ENCODE peak calls at places on chromosomes 2 and 18, in four cellular contexts. One of them, this sample, is unnamed.
A peak's percentile ranks its signal among the peaks of the same experiment; 100 is the strongest.

GRCh38 chr2:11613297-11613696 is 56.7 kb downstream of the NTSR2 start:
- DNase-seq in fibroblast of the aortic adventitia: no peak
- DNase-seq in fibroblast of lung: no peak
- DNase-seq in NB4: no peak
- DNase-seq in this sample: no peak

GRCh38 chr2:179712825-179713224 is 148.6 kb downstream of the ZNF385B start:
- DNase-seq in fibroblast of the aortic adventitia: no peak
- DNase-seq in fibroblast of lung: no peak
- DNase-seq in NB4: no peak
- DNase-seq in this sample: no peak

GRCh38 chr2:31319391-31320175 is 85.6 kb downstream of the EHD3 start:
- DNase-seq in fibroblast of the aortic adventitia: no peak
- DNase-seq in fibroblast of lung: no peak
- DNase-seq in NB4: peak; percentile 95
- DNase-seq in this sample: peak; percentile 53

GRCh38 chr18:13112982-13113381 is 105.6 kb upstream of the LDLRAD4 start:
- DNase-seq in fibroblast of the aortic adventitia: peak; percentile 14
- DNase-seq in fibroblast of lung: peak; percentile 66
- DNase-seq in NB4: peak; percentile 30
- DNase-seq in this sample: peak; percentile 39

GRCh38 chr2:16005819-16006536 is 65.6 kb downstream of the MYCN start:
- DNase-seq in fibroblast of the aortic adventitia: no peak
- DNase-seq in fibroblast of lung: no peak
- DNase-seq in NB4: peak; percentile 80
- DNase-seq in this sample: peak; percentile 7

GRCh38 chr2:149894760-149895159 is 307.2 kb upstream of the MMADHC start:
- DNase-seq in fibroblast of the aortic adventitia: no peak
- DNase-seq in fibroblast of lung: peak; percentile 86
- DNase-seq in NB4: peak; percentile 91
- DNase-seq in this sample: no peak

GRCh38 chr2:170332676-170333402 is 154.9 kb downstream of the MYO3B start:
- DNase-seq in fibroblast of the aortic adventitia: no peak
- DNase-seq in fibroblast of lung: no peak
- DNase-seq in NB4: no peak
- DNase-seq in this sample: no peak

GRCh38 chr2:80053522-80054338 is 250.8 kb downstream of the LRRTM1 start:
- DNase-seq in fibroblast of the aortic adventitia: no peak
- DNase-seq in fibroblast of lung: no peak
- DNase-seq in NB4: no peak
- DNase-seq in this sample: no peak

GRCh38 chr2:121599963-121600651 is 49.2 kb downstream of the CLASP1 start:
- DNase-seq in fibroblast of the aortic adventitia: no peak
- DNase-seq in fibroblast of lung: peak; percentile 27
- DNase-seq in NB4: no peak
- DNase-seq in this sample: no peak

GRCh38 chr2:242015366-242016065 is 146.0 kb downstream of the RTP5 start:
- DNase-seq in fibroblast of the aortic adventitia: no peak
- DNase-seq in fibroblast of lung: no peak
- DNase-seq in NB4: no peak
- DNase-seq in this sample: no peak

GRCh38 chr2:64857581-64858471 is 131.4 kb upstream of the SLC1A4 start:
- DNase-seq in fibroblast of the aortic adventitia: peak; percentile 99
- DNase-seq in fibroblast of lung: peak; percentile 85
- DNase-seq in NB4: peak; percentile 51
- DNase-seq in this sample: peak; percentile 94

GRCh38 chr18:9449580-9449979 is 25.7 kb upstream of the RALBP1 start:
- DNase-seq in fibroblast of the aortic adventitia: no peak
- DNase-seq in fibroblast of lung: no peak
- DNase-seq in NB4: no peak
- DNase-seq in this sample: peak; percentile 32

GRCh38 chr2:222433381-222434173 is 9.2 kb downstream of the SGPP2 start:
- DNase-seq in fibroblast of the aortic adventitia: no peak
- DNase-seq in fibroblast of lung: no peak
- DNase-seq in NB4: no peak
- DNase-seq in this sample: no peak

DNA sequence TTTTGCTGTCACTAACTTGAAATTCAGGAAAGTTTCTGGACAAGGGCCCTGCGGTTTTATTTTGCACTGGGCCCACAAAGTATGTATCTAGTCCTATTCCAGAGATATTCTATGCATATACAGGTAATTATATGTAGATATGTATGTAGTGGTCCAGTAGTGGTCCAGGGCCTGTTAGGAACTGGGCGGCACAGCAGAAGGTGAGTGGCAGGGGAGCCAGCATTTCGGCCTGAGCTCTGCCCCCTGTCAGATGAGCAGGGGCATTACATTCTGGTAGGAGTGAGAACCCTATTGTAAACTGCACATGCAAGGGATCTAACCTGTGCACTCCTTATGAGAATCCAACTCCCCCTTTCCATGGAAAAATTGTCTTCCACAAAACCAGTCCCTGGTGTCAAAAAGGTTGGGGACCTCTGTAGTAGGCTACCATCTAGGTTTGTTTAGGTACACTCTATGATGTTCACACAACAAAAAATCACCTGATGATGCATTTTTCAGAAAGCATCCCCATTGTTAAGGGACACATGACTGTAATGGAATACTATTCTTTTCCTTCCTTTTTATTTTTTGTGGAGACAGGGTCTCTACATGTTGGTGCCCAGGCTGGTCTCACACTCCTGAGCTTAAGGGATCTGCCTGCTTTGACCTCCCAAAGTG is 2.8 kb upstream of the PPP4R3B start:
- DNase-seq in fibroblast of the aortic adventitia: no peak
- DNase-seq in fibroblast of lung: no peak
- DNase-seq in NB4: peak; percentile 67
- DNase-seq in this sample: peak; percentile 23
- TF ChIP-seq CTCF in fibroblast of the aortic adventitia: peak; percentile 40
- TF ChIP-seq CTCF in fibroblast of lung: peak; percentile 47
- TF ChIP-seq CTCF in NB4: peak; percentile 58
- TF ChIP-seq CTCF in this sample: peak; percentile 53

DNA sequence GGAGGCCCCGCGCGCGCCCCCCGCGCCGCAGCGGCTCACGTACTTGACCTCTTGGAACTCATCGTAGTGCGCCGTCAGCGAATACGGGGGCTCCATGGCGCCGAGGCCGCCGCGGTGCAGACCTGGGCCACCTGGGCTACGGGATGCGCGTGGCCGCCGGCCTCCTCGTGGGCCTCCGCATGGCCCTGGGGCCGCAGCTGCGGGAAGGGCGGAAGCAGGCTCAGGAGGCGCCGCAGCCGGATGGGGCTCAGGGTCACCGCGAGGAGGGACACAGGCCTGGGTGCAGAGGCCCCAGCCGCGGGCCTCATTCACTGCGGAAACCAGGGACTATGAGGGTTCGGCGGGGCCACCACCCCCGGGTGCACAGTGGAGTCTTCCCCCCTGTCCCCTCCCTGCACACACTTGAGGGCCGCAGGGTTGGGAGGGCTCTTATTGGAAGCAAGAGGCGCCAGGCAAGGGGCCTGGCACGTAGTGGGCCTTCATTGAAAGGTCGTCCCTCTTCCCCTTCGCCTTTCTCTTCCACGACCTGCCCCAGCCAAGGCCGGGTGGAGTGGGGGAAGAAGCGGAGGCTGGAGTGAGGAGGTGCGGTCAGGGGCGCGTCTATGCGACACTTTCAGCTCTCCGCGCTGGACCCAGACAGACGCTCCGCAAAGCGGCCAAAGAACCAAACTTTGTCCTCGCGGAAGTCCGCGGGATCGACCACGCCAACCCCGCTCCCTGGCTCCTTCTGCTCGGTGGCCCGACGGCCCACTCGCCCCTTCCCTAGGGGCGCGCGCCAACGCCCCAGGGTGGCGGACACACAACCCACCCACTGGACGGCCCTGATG is 863 bp downstream of the ECEL1 start:
- DNase-seq in fibroblast of the aortic adventitia: no peak
- DNase-seq in fibroblast of lung: no peak
- DNase-seq in NB4: no peak
- DNase-seq in this sample: no peak
- H3K4me3 ChIP-seq in fibroblast of the aortic adventitia: no peak overlapping the region
- H3K4me3 ChIP-seq in fibroblast of lung: no peak overlapping the region
- H3K4me3 ChIP-seq in NB4: no peak overlapping the region
- H3K4me3 ChIP-seq in this sample: no peak overlapping the region

DNA sequence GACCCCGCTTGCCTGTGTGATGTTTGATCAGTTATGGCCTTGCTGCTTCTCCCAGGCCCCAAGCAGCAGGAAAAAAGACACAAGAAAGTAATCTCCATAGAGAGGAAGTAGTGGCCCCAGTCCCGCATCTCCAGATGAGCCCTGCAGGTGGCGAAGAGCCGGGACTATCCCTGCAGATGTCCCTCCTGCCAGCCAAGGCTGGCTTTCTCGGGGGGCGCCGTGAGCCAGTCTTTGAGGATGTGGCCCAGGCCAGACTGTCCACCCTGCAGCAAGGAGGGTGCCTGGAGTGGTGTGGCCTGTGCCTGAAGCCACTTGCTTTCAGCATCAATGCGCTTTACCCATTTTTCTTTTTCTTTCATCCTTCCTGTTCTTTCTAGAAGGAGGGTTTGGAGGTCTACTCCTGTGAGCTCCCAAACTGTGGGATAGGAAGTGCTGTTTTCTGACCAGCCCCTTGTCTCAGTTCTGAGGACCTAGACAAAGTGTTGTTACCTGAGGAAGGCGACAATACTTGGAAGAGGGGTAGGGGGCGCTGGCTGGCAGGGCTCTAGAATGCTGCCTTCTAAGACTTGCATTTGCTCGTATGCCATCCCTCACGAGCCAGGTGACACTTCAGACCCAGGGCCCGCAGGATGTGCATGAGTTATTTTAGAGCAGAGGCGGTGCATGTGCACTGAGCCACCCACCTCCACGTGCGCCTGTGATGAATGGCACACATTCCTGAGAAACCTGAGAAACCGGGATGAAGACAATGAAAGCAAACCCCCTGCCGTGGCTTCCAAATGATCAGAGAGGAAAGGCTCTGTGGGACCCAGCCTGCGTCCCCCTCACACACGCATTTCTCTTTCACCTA is 255.8 kb downstream of the FBXO15 start:
- DNase-seq in fibroblast of the aortic adventitia: no peak
- DNase-seq in fibroblast of lung: no peak
- DNase-seq in NB4: peak; percentile 4
- DNase-seq in this sample: peak; percentile 2
- TF ChIP-seq CTCF in fibroblast of the aortic adventitia: no peak
- TF ChIP-seq CTCF in fibroblast of lung: no peak
- TF ChIP-seq CTCF in NB4: no peak
- TF ChIP-seq CTCF in this sample: no peak

DNA sequence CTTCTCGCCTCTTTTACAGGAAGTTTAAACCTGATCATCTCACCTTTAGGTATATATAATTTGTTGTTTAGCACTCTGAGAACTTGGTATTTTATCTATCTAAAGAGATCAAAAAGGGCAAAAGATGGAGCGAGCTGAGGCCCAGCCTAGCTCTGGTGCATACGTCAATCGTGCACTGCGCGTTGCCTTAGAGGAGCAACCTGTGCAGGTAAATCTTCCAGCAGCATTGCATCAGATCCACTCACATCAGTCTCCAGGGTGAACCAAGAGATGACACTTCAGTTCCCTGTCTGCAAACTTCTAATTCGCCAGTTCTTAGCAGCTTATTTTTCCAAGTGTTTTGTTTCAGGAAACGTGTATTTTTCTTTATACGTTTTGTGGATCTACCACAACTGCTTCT is 15.3 kb downstream of the BCL11A start:
- DNase-seq in fibroblast of the aortic adventitia: no peak
- DNase-seq in fibroblast of lung: no peak
- DNase-seq in NB4: no peak
- DNase-seq in this sample: no peak
- H3K4me3 ChIP-seq in fibroblast of the aortic adventitia: no peak overlapping the region
- H3K4me3 ChIP-seq in fibroblast of lung: no peak overlapping the region
- H3K4me3 ChIP-seq in NB4: no peak overlapping the region
- H3K4me3 ChIP-seq in this sample: no peak overlapping the region

This sample was measured in fibroblast of mammary gland.